ENCODE peak calls at places on chromosomes 2 and 18, in eight cellular contexts. L, I, M, D, S, X, P and V are unnamed samples.

GRCh38 chr2:183614797-183615429 is 490.7 kb downstream of the NUP35 start:
- DNase-seq in P (no peak), X (no peak), D (no peak), I (no peak), S (no peak), L (no peak), M (no peak), V (no peak)

GRCh38 chr18:8721716-8722115 is 16.4 kb downstream of the MTCL1 start:
- DNase-seq in P (no peak), X (no peak), L (peak), S (no peak), M (no peak), I (no peak), D (no peak), V (no peak)

GRCh38 chr2:225841314-225841713 is 441.8 kb downstream of the NYAP2 start:
- DNase-seq in X (no peak), M (no peak), P (no peak), L (no peak), I (no peak), D (no peak), S (no peak), V (peak)

GRCh38 chr2:62660582-62661262 is 44.8 kb upstream of the EHBP1 start:
- DNase-seq in P (no peak), D (no peak), I (no peak), S (no peak), L (no peak), M (no peak), X (peak), V (no peak)

GRCh38 chr2:28232267-28232666 is 160.4 kb upstream of the FOSL2 start:
- DNase-seq in S (no peak), L (no peak), I (no peak), X (no peak), P (no peak), D (no peak), M (no peak), V (no peak)

GRCh38 chr18:9825571-9826073 is 60.2 kb upstream of the TXNDC2 start:
- DNase-seq in I (no peak), S (peak), M (no peak), L (peak), P (peak), D (no peak), X (peak), V (peak)

GRCh38 chr2:201644001-201644400 is 698 bp upstream of the TMEM237 start:
- DNase-seq in L (no peak), D (no peak), S (no peak), X (no peak), P (peak), I (no peak), M (no peak), V (no peak)

GRCh38 chr2:140580799-140581198 is 1550.0 kb downstream of the LRP1B start:
- DNase-seq in I (no peak), D (no peak), L (no peak), P (no peak), S (no peak), X (no peak), M (no peak), V (no peak)

GRCh38 chr2:42794271-42795046 is 2.1 kb upstream of the HAAO start:
- DNase-seq in I (no peak), S (no peak), D (peak), L (no peak), P (no peak), M (peak), X (no peak), V (no peak)

GRCh38 chr2:218878486-218878885 is 2.2 kb upstream of the WNT10A start:
- DNase-seq in P (no peak), M (no peak), I (no peak), S (no peak), D (no peak), L (no peak), X (no peak), V (no peak)

GRCh38 chr18:8982416-8983183 is 119.9 kb upstream of the NDUFV2 start:
- DNase-seq in M (peak), L (peak), I (no peak), D (peak), X (peak), P (no peak), S (peak), V (peak)

GRCh38 chr2:143728498-143728897 is 599.3 kb downstream of the ARHGAP15 start:
- DNase-seq in X (no peak), L (no peak), P (no peak), S (no peak), M (no peak), D (no peak), I (no peak), V (no peak)

GRCh38 chr2:197052371-197052770 is 125.9 kb upstream of the PGAP1 start:
- DNase-seq in D (no peak), X (no peak), L (no peak), P (no peak), I (no peak), M (no peak), S (no peak), V (peak)

GRCh38 chr18:8177330-8178016 is 431.8 kb upstream of the RAB12 start:
- DNase-seq in P (peak), M (no peak), X (no peak), I (no peak), L (no peak), S (no peak), D (no peak), V (no peak)

GRCh38 chr2:116117845-116118244 is 1675.4 kb downstream of the DPP10 start:
- DNase-seq in D (no peak), X (no peak), S (no peak), I (no peak), P (no peak), M (no peak), L (no peak), V (no peak)

GRCh38 chr2:146776589-146776988 is 1068.2 kb upstream of the ACVR2A start:
- DNase-seq in X (no peak), D (no peak), M (no peak), I (no peak), L (no peak), P (no peak), S (no peak), V (no peak)

GRCh38 chr2:151808258-151809072 is 19.8 kb downstream of the ARL5A start:
- DNase-seq in X (no peak), S (peak), L (no peak), I (no peak), D (no peak), M (no peak), P (no peak), V (no peak)

GRCh38 chr18:56576826-56577573 is 61.4 kb downstream of the TXNL1 start:
- DNase-seq in M (no peak), I (no peak), S (no peak), P (no peak), D (no peak), L (no peak), X (no peak), V (no peak)

GRCh38 chr2:143960177-143960576 is 559.7 kb downstream of the ZEB2 start:
- DNase-seq in M (no peak), I (no peak), X (no peak), D (no peak), L (no peak), S (no peak), P (no peak), V (no peak)

GRCh38 chr2:113276906-113277425 is 1.8 kb downstream of the PAX8 start:
- DNase-seq in L (no peak), S (no peak), P (no peak), I (no peak), X (no peak), D (no peak), M (no peak), V (no peak)

GRCh38 chr2:34747643-34748042 is 1148.5 kb upstream of the FAM98A start:
- DNase-seq in X (no peak), P (no peak), S (no peak), I (no peak), M (no peak), D (no peak), L (no peak), V (no peak)

GRCh38 chr2:38553554-38553953 is 49.2 kb downstream of the HNRNPLL start:
- DNase-seq in M (no peak), I (no peak), L (no peak), D (no peak), X (no peak), S (no peak), P (no peak), V (no peak)

GRCh38 chr2:234823196-234823876 is 128.5 kb upstream of the SH3BP4 start:
- DNase-seq in L (no peak), S (no peak), D (no peak), X (no peak), M (no peak), P (peak), I (no peak), V (no peak)

GRCh38 chr2:241272298-241272721 is 43.2 kb downstream of the HDLBP start:
- DNase-seq in S (no peak), X (no peak), D (peak), P (peak), M (peak), L (no peak), I (no peak), V (no peak)

GRCh38 chr2:51612387-51612786 is 580.5 kb upstream of the NRXN1 start:
- DNase-seq in M (no peak), P (no peak), X (no peak), L (no peak), D (no peak), I (no peak), S (no peak), V (no peak)

GRCh38 chr18:23321996-23322395 is 131.1 kb upstream of the RIOK3 start:
- DNase-seq in D (no peak), X (no peak), S (no peak), M (no peak), I (no peak), P (no peak), L (no peak), V (no peak)

GRCh38 chr18:61851940-61852451 is 40.8 kb downstream of the RNF152 start:
- DNase-seq in M (no peak), P (no peak), L (no peak), I (no peak), D (no peak), S (no peak), X (no peak), V (peak)

GRCh38 chr2:121173112-121173511 is 111.9 kb downstream of the TFCP2L1 start:
- DNase-seq in L (no peak), I (no peak), S (no peak), D (no peak), P (no peak), M (no peak), X (no peak), V (no peak)

GRCh38 chr2:65557616-65558573 is 125.5 kb upstream of the SPRED2 start:
- DNase-seq in P (no peak), M (no peak), I (no peak), X (no peak), L (no peak), S (no peak), D (no peak), V (no peak)

GRCh38 chr2:64277101-64277849 is 133.1 kb upstream of the PELI1 start:
- DNase-seq in M (no peak), X (no peak), D (no peak), P (no peak), L (no peak), S (peak), I (no peak), V (no peak)

GRCh38 chr2:54676656-54677055 is 46.8 kb upstream of the EML6 start:
- DNase-seq in X (no peak), L (no peak), D (no peak), P (no peak), I (no peak), M (no peak), S (no peak), V (no peak)

GRCh38 chr18:47260138-47260923 is 8.9 kb upstream of the SKOR2 start:
- DNase-seq in I (no peak), X (no peak), P (peak), M (peak), L (no peak), D (no peak), S (no peak), V (no peak)

GRCh38 chr2:160432633-160433032 is 61.0 kb downstream of the RBMS1 start:
- DNase-seq in X (no peak), P (no peak), L (peak), S (no peak), D (no peak), I (no peak), M (no peak), V (no peak)

GRCh38 chr18:12079504-12080237 is 14.0 kb upstream of the ANKRD62 start:
- DNase-seq in D (no peak), X (no peak), I (no peak), M (no peak), L (no peak), P (no peak), S (no peak), V (no peak)

GRCh38 chr2:64336171-64336570 is 117.8 kb upstream of the LGALSL start:
- DNase-seq in D (no peak), X (no peak), L (no peak), S (no peak), M (no peak), I (no peak), P (no peak), V (no peak)

GRCh38 chr18:70276416-70277145 is 12.3 kb upstream of the SOCS6 start:
- DNase-seq in P (no peak), S (no peak), M (no peak), X (no peak), L (no peak), I (no peak), D (no peak), V (no peak)

GRCh38 chr2:15957881-15958713 is 17.7 kb downstream of the MYCN start:
- DNase-seq in X (no peak), I (no peak), M (no peak), P (no peak), S (no peak), L (no peak), D (no peak), V (no peak)

GRCh38 chr2:178173657-178174056 is 20.7 kb upstream of the OSBPL6 start:
- DNase-seq in D (no peak), P (no peak), I (no peak), S (no peak), L (no peak), M (no peak), X (no peak), V (no peak)

DNA sequence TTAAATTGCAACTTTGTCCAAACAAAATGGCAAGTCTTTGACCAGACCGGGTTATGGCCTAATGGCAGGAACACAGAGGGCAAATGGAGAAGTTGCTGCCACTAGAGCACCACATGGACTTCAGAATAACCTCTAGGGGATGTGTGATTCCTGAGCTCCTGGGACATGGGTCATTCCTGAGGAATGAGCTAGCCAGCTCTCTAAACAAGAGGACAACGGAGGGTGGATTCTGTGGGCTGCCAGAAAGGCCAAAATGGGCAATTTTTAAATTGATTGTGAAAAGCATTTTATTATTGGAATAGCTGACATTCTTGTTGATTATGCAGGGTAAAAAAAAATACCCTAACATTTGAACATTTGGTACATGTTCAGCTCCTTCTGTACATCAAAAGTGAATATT is 109.8 kb upstream of the FZD5 start:
- DNase-seq in P (no peak), S (no peak), M (no peak), L (no peak), X (peak), D (no peak), I (no peak), V (peak)
- TF ChIP-seq CTCF in P (no peak), S (no peak), M (no peak), L (no peak), X (no peak), D (no peak), I (no peak), V (peak)

GRCh38 chr2:134790487-134790886 is 47.9 kb upstream of the ACMSD start:
- DNase-seq in L (no peak), P (no peak), I (no peak), X (no peak), M (no peak), D (no peak), S (no peak), V (no peak)
- TF ChIP-seq CTCF in L (no peak), P (no peak), I (no peak), X (peak), M (peak), D (no peak), S (peak), V (no peak)

DNA sequence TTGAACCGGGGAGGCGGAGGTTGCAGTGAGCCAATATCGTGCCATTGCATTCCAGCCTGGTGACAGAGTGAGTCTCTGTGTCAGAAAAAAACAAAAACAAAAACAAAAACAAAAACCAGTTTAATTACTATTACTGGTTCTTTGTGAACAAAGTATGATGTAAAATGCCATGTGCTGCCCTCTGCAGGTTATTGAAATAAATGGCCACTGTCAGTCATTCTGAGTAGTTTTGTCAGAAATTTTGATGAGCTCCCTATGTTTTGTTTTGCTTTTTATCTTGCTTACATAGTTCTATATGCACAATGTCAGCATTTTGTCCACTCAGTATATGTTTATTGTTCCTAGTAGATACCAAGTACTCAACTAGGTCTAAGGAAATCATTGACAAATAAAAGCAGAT is 423.6 kb upstream of the CHST9 start:
- DNase-seq in L (no peak), M (no peak), X (no peak), S (peak), I (no peak), P (no peak), D (no peak), V (no peak)
- TF ChIP-seq CTCF in L (peak), M (peak), X (no peak), S (peak), I (no peak), P (no peak), D (no peak), V (peak)

GRCh38 chr18:45014047-45014501 is 333.4 kb downstream of the SETBP1 start:
- DNase-seq in M (no peak), I (no peak), P (no peak), X (peak), D (no peak), S (no peak), L (no peak), V (peak)
- TF ChIP-seq CTCF in M (peak), I (peak), P (no peak), X (peak), D (no peak), S (no peak), L (no peak), V (peak)

GRCh38 chr18:63025251-63025710 is 294.3 kb downstream of the BCL2 start:
- DNase-seq in X (no peak), L (no peak), P (no peak), I (no peak), D (no peak), S (no peak), M (no peak), V (no peak)
- TF ChIP-seq CTCF in X (no peak), L (peak), P (no peak), I (no peak), D (no peak), S (peak), M (peak), V (no peak)

GRCh38 chr2:169276045-169276444 is 86.3 kb downstream of the LRP2 start:
- DNase-seq in S (no peak), D (no peak), M (no peak), I (no peak), X (no peak), P (no peak), L (peak), V (no peak)
- TF ChIP-seq CTCF in S (peak), D (no peak), M (peak), I (peak), X (no peak), P (no peak), L (peak), V (no peak)